ENCODE peak calls at places on chromosomes 13 and 19, in eight cellular contexts. F is heart left ventricle; H is left lung; N is GM12892; V is T-helper 9 cell; R is activated naive CD4-positive, alpha-beta T cell; T is H9; Q is esophagus squamous epithelium. G is an unnamed sample.

GRCh38 chr19:1266818-1267440 is 2.2 kb upstream of the CIRBP start:
- DNase-seq in R (peak), T (peak), F (peak), H (no peak), Q (no peak), N (peak), V (peak), G (no peak)

GRCh38 chr13:46211116-46211515 is 612 bp upstream of the LRRC63 start:
- DNase-seq in F (no peak), Q (no peak), T (no peak), R (no peak), V (peak), N (no peak), H (no peak), G (no peak)

GRCh38 chr13:33330483-33330882 is 44.9 kb upstream of the STARD13 start:
- DNase-seq in H (no peak), T (no peak), N (no peak), F (no peak), Q (no peak), V (no peak), R (no peak), G (no peak)

GRCh38 chr13:97307882-97308624 is 85.9 kb downstream of the MBNL2 start:
- DNase-seq in R (no peak), F (no peak), T (no peak), Q (no peak), N (no peak), H (no peak), V (no peak), G (peak)

GRCh38 chr19:36420961-36421748 is 2.7 kb upstream of the ZFP82 start:
- DNase-seq in N (no peak), T (peak), F (peak), H (no peak), Q (no peak), R (no peak), V (no peak), G (no peak)

GRCh38 chr19:1046836-1047695 is 7.2 kb downstream of the ABCA7 start:
- DNase-seq in T (peak), N (no peak), Q (no peak), F (no peak), V (no peak), R (no peak), H (no peak), G (no peak)

GRCh38 chr19:15759962-15760565 is 22.3 kb downstream of the OR10H3 start:
- DNase-seq in V (no peak), F (no peak), H (no peak), T (no peak), R (no peak), Q (no peak), N (no peak), G (no peak)

GRCh38 chr13:40764587-40765403 is 6.2 kb downstream of the MRPS31 start:
- DNase-seq in V (no peak), Q (no peak), N (no peak), R (no peak), T (no peak), H (no peak), F (no peak), G (no peak)

GRCh38 chr13:113015826-113016525 is 47.0 kb downstream of the MCF2L start:
- DNase-seq in F (peak), R (no peak), N (no peak), H (no peak), T (no peak), Q (no peak), V (no peak), G (no peak)

GRCh38 chr13:103663996-103664395 is 597.8 kb upstream of the SLC10A2 start:
- DNase-seq in T (no peak), H (no peak), Q (no peak), R (no peak), V (no peak), N (no peak), F (no peak), G (no peak)

GRCh38 chr13:97982286-97982685 is 28.8 kb downstream of the IPO5 start:
- DNase-seq in R (no peak), N (no peak), H (no peak), T (no peak), V (no peak), F (no peak), Q (no peak), G (no peak)

GRCh38 chr13:55244991-55245644 is 1895.6 kb upstream of the PRR20A start:
- DNase-seq in Q (no peak), F (no peak), N (no peak), V (no peak), T (peak), R (no peak), H (no peak), G (no peak)

GRCh38 chr19:41325947-41326706 is 16.2 kb downstream of the CCDC97 start:
- DNase-seq in H (no peak), T (no peak), F (no peak), R (no peak), V (no peak), Q (no peak), N (no peak), G (no peak)

GRCh38 chr19:15443838-15444237 is 5.9 kb downstream of the WIZ start:
- DNase-seq in R (no peak), N (no peak), H (no peak), V (no peak), F (peak), T (no peak), Q (no peak), G (no peak)

GRCh38 chr13:47218611-47219010 is 321.8 kb upstream of the HTR2A start:
- DNase-seq in H (no peak), R (no peak), F (no peak), N (no peak), V (no peak), T (no peak), Q (no peak), G (no peak)

GRCh38 chr19:38894968-38895367 is 4.5 kb downstream of the SIRT2 start:
- DNase-seq in Q (no peak), R (no peak), T (no peak), N (no peak), H (no peak), V (no peak), F (no peak), G (no peak)

GRCh38 chr19:51593138-51593890 is 22.2 kb downstream of the ZNF175 start:
- DNase-seq in R (no peak), T (no peak), N (no peak), F (no peak), V (no peak), Q (no peak), H (no peak), G (no peak)

GRCh38 chr19:50252111-50252886 is 48.9 kb downstream of the MYH14 start:
- DNase-seq in T (peak), Q (no peak), H (no peak), V (peak), F (no peak), N (no peak), R (peak), G (peak)

GRCh38 chr19:1239420-1239795 is 1.6 kb upstream of the CBARP start:
- DNase-seq in H (peak), N (no peak), Q (no peak), R (no peak), F (no peak), T (no peak), V (no peak), G (no peak)

GRCh38 chr13:41520699-41521630 is 63.6 kb downstream of the RGCC start:
- DNase-seq in F (no peak), R (no peak), N (no peak), Q (no peak), H (no peak), T (no peak), V (no peak), G (no peak)

GRCh38 chr13:41603917-41604316 is 146.6 kb downstream of the RGCC start:
- DNase-seq in V (no peak), T (no peak), N (no peak), R (no peak), F (no peak), H (no peak), Q (no peak), G (no peak)

G was measured in HTR-8/SVneo.